ENCODE peak calls at places on chromosomes 16 and 17, in four cellular contexts. Q is GM18507; X is stimulated activated CD4-positive, alpha-beta T cell treated with anti-CD3 and anti-CD28 coated beads, TNF-alpha, amount 100 ng/mL, for 1 hour; J is activated CD8-positive, alpha-beta memory T cell treated with anti-CD3 and anti-CD28 coated beads for 48 hours. A is an unnamed sample.

GRCh38 chr16:29816694-29817441 is 916 bp downstream of the PAGR1 start:
- DNase-seq in Q (no peak), X (no peak), J (no peak), A (peak)

GRCh38 chr16:54031107-54031760 is 255.4 kb downstream of the IRX3 start:
- DNase-seq in J (no peak), Q (no peak), X (no peak), A (no peak)

GRCh38 chr17:41098476-41098875 is 534 bp upstream of the KRTAP4-8 start:
- DNase-seq in X (no peak), Q (no peak), J (no peak), A (no peak)

GRCh38 chr17:44102845-44103622 is 20.4 kb downstream of the HDAC5 start:
- DNase-seq in Q (no peak), J (no peak), X (no peak), A (no peak)

GRCh38 chr16:11488304-11488703 is 98.4 kb downstream of the LITAF start:
- DNase-seq in J (no peak), X (no peak), Q (no peak), A (no peak)

GRCh38 chr17:18219016-18219415 is 6.4 kb upstream of the LLGL1 start:
- DNase-seq in J (no peak), Q (no peak), X (no peak), A (no peak)

GRCh38 chr17:50689956-50690886 is 17.5 kb downstream of the ANKRD40 start:
- DNase-seq in Q (no peak), J (no peak), X (no peak), A (no peak)

GRCh38 chr16:8620535-8620934 is 963 bp upstream of the METTL22 start:
- DNase-seq in Q (no peak), X (no peak), J (no peak), A (no peak)

GRCh38 chr17:39000021-39000601 is 32.9 kb upstream of the FBXO47 start:
- DNase-seq in X (no peak), Q (no peak), J (no peak), A (no peak)

GRCh38 chr17:36755586-36755985 is 154.2 kb downstream of the MRM1 start:
- DNase-seq in J (peak), X (peak), Q (no peak), A (no peak)

GRCh38 chr16:58105619-58106018 is 23.6 kb downstream of the CFAP20 start:
- DNase-seq in Q (no peak), J (no peak), X (no peak), A (no peak)

GRCh38 chr17:48028736-48029135 is 8.9 kb downstream of the COPZ2 start:
- DNase-seq in J (no peak), Q (no peak), X (no peak), A (no peak)

GRCh38 chr17:2704890-2705248 is 6.7 kb downstream of the CLUH start:
- DNase-seq in J (no peak), Q (no peak), X (no peak), A (no peak)

GRCh38 chr17:49259663-49260010 is 29.1 kb upstream of the PHOSPHO1 start:
- DNase-seq in Q (no peak), X (no peak), J (no peak), A (no peak)

GRCh38 chr17:17421346-17422216 is 55.2 kb upstream of the MED9 start:
- DNase-seq in X (no peak), Q (no peak), J (no peak), A (no peak)

GRCh38 chr16:29806641-29807425 is 504 bp downstream of the MAZ start:
- DNase-seq in X (no peak), J (no peak), Q (no peak), A (no peak)

GRCh38 chr16:67240506-67240905 is 6.8 kb downstream of the FHOD1 start:
- DNase-seq in X (no peak), J (no peak), Q (no peak), A (no peak)

GRCh38 chr17:20289984-20290383 is 177.4 kb downstream of the LGALS9B start:
- DNase-seq in Q (no peak), X (no peak), J (no peak), A (no peak)

GRCh38 chr16:67678354-67679023 is 11.9 kb downstream of the C16orf86 start:
- DNase-seq in Q (no peak), J (no peak), X (no peak), A (no peak)

GRCh38 chr16:54062361-54063346 is 223.9 kb downstream of the IRX3 start:
- DNase-seq in X (no peak), Q (no peak), J (no peak), A (no peak)

GRCh38 chr16:65453646-65454045 is 331.8 kb upstream of the CDH11 start:
- DNase-seq in Q (no peak), J (no peak), X (no peak), A (no peak)

GRCh38 chr17:77391668-77392375 is 251.1 kb downstream of the SEC14L1 start:
- DNase-seq in J (no peak), X (no peak), Q (no peak), A (peak)

GRCh38 chr17:37225458-37225857 is 150.3 kb upstream of the C17orf78 start:
- DNase-seq in J (no peak), Q (no peak), X (no peak), A (no peak)

GRCh38 chr17:79841369-79842135 is 2.3 kb upstream of the CBX4 start:
- DNase-seq in Q (no peak), X (no peak), J (no peak), A (no peak)

GRCh38 chr17:51734462-51734861 is 424.1 kb downstream of the CA10 start:
- DNase-seq in X (peak), J (no peak), Q (no peak), A (no peak)

GRCh38 chr17:82272495-82273326 is 789 bp downstream of the CSNK1D start:
- DNase-seq in J (no peak), X (peak), Q (peak), A (no peak)

GRCh38 chr17:28898261-28898955 is 875 bp upstream of the FLOT2 start:
- DNase-seq in X (no peak), J (no peak), Q (no peak), A (no peak)

GRCh38 chr17:59199398-59199797 is 10.4 kb upstream of the SMG8 start:
- DNase-seq in X (no peak), Q (no peak), J (no peak), A (no peak)

GRCh38 chr17:47274319-47275069 is 20.9 kb downstream of the ITGB3 start:
- DNase-seq in Q (no peak), X (no peak), J (no peak), A (no peak)

GRCh38 chr16:80846275-80847013 is 42.0 kb upstream of the CDYL2 start:
- DNase-seq in Q (no peak), X (no peak), J (no peak), A (no peak)

GRCh38 chr17:45129940-45130639 is 2.2 kb downstream of the PLCD3 start:
- DNase-seq in X (no peak), Q (no peak), J (no peak), A (no peak)

GRCh38 chr17:47652570-47652969 is 2.9 kb downstream of the KPNB1 start:
- DNase-seq in Q (no peak), J (no peak), X (no peak), A (no peak)

GRCh38 chr17:79496422-79497005 is 114.3 kb downstream of the RBFOX3 start:
- DNase-seq in J (no peak), Q (no peak), X (no peak), A (no peak)

GRCh38 chr17:2899911-2900310 is 103.7 kb downstream of the RAP1GAP2 start:
- DNase-seq in X (no peak), J (no peak), Q (no peak), A (no peak)

A was measured in tibial nerve.